ENCODE peak calls at places on chromosomes 6 and 20, in eight cellular contexts. V is right atrium auricular region; P is CD8-positive, alpha-beta memory T cell; A is activated CD4-positive, alpha-beta T cell treated with anti-CD3 and anti-CD28 coated beads, Interleukin-2, amount 50 U/mL, for 1 hour; I is cardiac fibroblast; G is nucleus accumbens; F is D341Med; L is hepatocyte. D is an unnamed sample.

GRCh38 chr6:47357827-47358226 is 48.1 kb upstream of the TNFRSF21 start:
- DNase-seq in V (no peak), P (no peak), A (no peak), I (no peak), G (no peak), F (no peak), L (no peak), D (no peak)

GRCh38 chr20:57794600-57795346 is 85.0 kb upstream of the PMEPA1 start:
- DNase-seq in V (no peak), P (no peak), A (no peak), I (no peak), G (no peak), F (no peak), L (no peak), D (peak)

GRCh38 chr6:134097114-134097707 is 44.8 kb upstream of the SLC2A12 start:
- DNase-seq in V (no peak), P (peak), A (peak), I (peak), G (peak), F (peak), L (peak), D (peak)

GRCh38 chr6:163228041-163228440 is 186.5 kb upstream of the QKI start:
- DNase-seq in V (no peak), P (no peak), A (no peak), I (no peak), G (no peak), F (no peak), L (no peak), D (no peak)

GRCh38 chr20:22322513-22322912 is 261.9 kb downstream of the FOXA2 start:
- DNase-seq in V (no peak), P (no peak), A (no peak), I (no peak), G (no peak), F (no peak), L (no peak), D (no peak)

GRCh38 chr20:8722277-8722928 is 346.5 kb upstream of the PLCB4 start:
- DNase-seq in V (no peak), P (peak), A (peak), I (peak), G (no peak), F (peak), L (peak), D (peak)

GRCh38 chr6:139679516-139680179 is 305.2 kb upstream of the CITED2 start:
- DNase-seq in V (no peak), P (no peak), A (no peak), I (peak), G (no peak), F (no peak), L (no peak), D (no peak)

GRCh38 chr6:11538049-11538798 is 675 bp downstream of the TMEM170B start:
- DNase-seq in V (no peak), P (peak), A (peak), I (peak), G (peak), F (peak), L (peak), D (no peak)

GRCh38 chr6:29850011-29850553 is 22.5 kb downstream of the HLA-G start:
- DNase-seq in V (no peak), P (no peak), A (no peak), I (peak), G (no peak), F (no peak), L (no peak), D (no peak)

D was measured in RPMI7951.